ENCODE peak calls at places on chromosome 2, in five cellular contexts. One of them, this sample, is unnamed. For H3K9me3, the result is how much of the 10 kb centered on the place peaks cover.

GRCh38 chr2:36734304-36734703 is 37.8 kb downstream of the VIT start:
- DNase-seq in adrenal gland: no peak
- DNase-seq in right lobe of liver: no peak
- DNase-seq in aorta: no peak
- DNase-seq in prostate gland: no peak
- DNase-seq in this sample: no peak

GRCh38 chr2:56239437-56239836 is 55.6 kb downstream of the CCDC85A start:
- DNase-seq in right lobe of liver: no peak
- DNase-seq in prostate gland: no peak
- DNase-seq in aorta: no peak
- DNase-seq in adrenal gland: no peak
- DNase-seq in this sample: no peak

GRCh38 chr2:58240938-58241755 is at the start of gene FANCL:
- DNase-seq in adrenal gland: peak
- DNase-seq in right lobe of liver: peak
- DNase-seq in aorta: peak
- DNase-seq in prostate gland: peak
- DNase-seq in this sample: peak

GRCh38 chr2:143717532-143718168 is 588.4 kb downstream of the ARHGAP15 start:
- DNase-seq in aorta: peak
- DNase-seq in adrenal gland: no peak
- DNase-seq in prostate gland: no peak
- DNase-seq in right lobe of liver: no peak
- DNase-seq in this sample: no peak

GRCh38 chr2:98876741-98877140 is 59.3 kb downstream of the CRACDL start:
- DNase-seq in right lobe of liver: no peak
- DNase-seq in prostate gland: no peak
- DNase-seq in adrenal gland: no peak
- DNase-seq in aorta: no peak
- DNase-seq in this sample: no peak

GRCh38 chr2:197184959-197185586 is 125.5 kb downstream of the ANKRD44 start:
- DNase-seq in prostate gland: peak
- DNase-seq in adrenal gland: peak
- DNase-seq in aorta: peak
- DNase-seq in right lobe of liver: peak
- DNase-seq in this sample: no peak

GRCh38 chr2:44169155-44169898 is 652 bp downstream of the PPM1B start:
- DNase-seq in adrenal gland: peak
- DNase-seq in right lobe of liver: peak
- DNase-seq in aorta: no peak
- DNase-seq in prostate gland: peak
- DNase-seq in this sample: no peak

GRCh38 chr2:187985923-187986322 is 305.8 kb upstream of the GULP1 start:
- DNase-seq in aorta: no peak
- DNase-seq in prostate gland: no peak
- DNase-seq in adrenal gland: no peak
- DNase-seq in right lobe of liver: no peak
- DNase-seq in this sample: no peak

GRCh38 chr2:120884406-120885290 is 149.0 kb downstream of the GLI2 start:
- DNase-seq in prostate gland: no peak
- DNase-seq in adrenal gland: no peak
- DNase-seq in aorta: peak
- DNase-seq in right lobe of liver: no peak
- DNase-seq in this sample: no peak

GRCh38 chr2:105388971-105389381 is 9.9 kb downstream of the FHL2 start:
- DNase-seq in adrenal gland: no peak
- DNase-seq in right lobe of liver: no peak
- DNase-seq in prostate gland: no peak
- DNase-seq in aorta: no peak
- DNase-seq in this sample: no peak

GRCh38 chr2:72340665-72341064 is 193.0 kb upstream of the CYP26B1 start:
- DNase-seq in aorta: no peak
- DNase-seq in prostate gland: no peak
- DNase-seq in right lobe of liver: no peak
- DNase-seq in adrenal gland: no peak
- DNase-seq in this sample: no peak

GRCh38 chr2:181352158-181352557 is 105.0 kb upstream of the ITGA4 start:
- DNase-seq in aorta: no peak
- DNase-seq in right lobe of liver: no peak
- DNase-seq in adrenal gland: no peak
- DNase-seq in prostate gland: no peak
- DNase-seq in this sample: no peak

GRCh38 chr2:121524650-121525425 is 5.8 kb upstream of the RNU4ATAC start:
- DNase-seq in prostate gland: no peak
- DNase-seq in right lobe of liver: no peak
- DNase-seq in aorta: no peak
- DNase-seq in adrenal gland: no peak
- DNase-seq in this sample: no peak

GRCh38 chr2:96241901-96242611 is 23.7 kb downstream of the TMEM127 start:
- DNase-seq in adrenal gland: no peak
- DNase-seq in aorta: no peak
- DNase-seq in right lobe of liver: no peak
- DNase-seq in prostate gland: no peak
- DNase-seq in this sample: no peak

GRCh38 chr2:20415511-20415918 is 31.4 kb upstream of the RHOB start:
- DNase-seq in adrenal gland: no peak
- DNase-seq in right lobe of liver: no peak
- DNase-seq in prostate gland: no peak
- DNase-seq in aorta: no peak
- DNase-seq in this sample: no peak

GRCh38 chr2:29052811-29053210 is 21.5 kb downstream of the PCARE start:
- DNase-seq in prostate gland: no peak
- DNase-seq in adrenal gland: no peak
- DNase-seq in right lobe of liver: no peak
- DNase-seq in aorta: no peak
- DNase-seq in this sample: no peak

GRCh38 chr2:37798315-37799005 is 126.6 kb upstream of the RMDN2 start:
- DNase-seq in adrenal gland: no peak
- DNase-seq in aorta: no peak
- DNase-seq in prostate gland: no peak
- DNase-seq in right lobe of liver: no peak
- DNase-seq in this sample: no peak

GRCh38 chr2:18883626-18884456 is 294.5 kb upstream of the NT5C1B start:
- DNase-seq in adrenal gland: no peak
- DNase-seq in right lobe of liver: peak
- DNase-seq in aorta: no peak
- DNase-seq in prostate gland: no peak
- DNase-seq in this sample: peak

GRCh38 chr2:19362094-19362649 is 3.7 kb upstream of the OSR1 start:
- DNase-seq in aorta: no peak
- DNase-seq in right lobe of liver: no peak
- DNase-seq in adrenal gland: no peak
- DNase-seq in prostate gland: no peak
- DNase-seq in this sample: no peak

GRCh38 chr2:208879666-208880065 is 473.1 kb downstream of the PTH2R start:
- DNase-seq in aorta: no peak
- DNase-seq in adrenal gland: no peak
- DNase-seq in right lobe of liver: no peak
- DNase-seq in prostate gland: no peak
- DNase-seq in this sample: no peak

GRCh38 chr2:61889212-61889956 is 928 bp upstream of the CCT4 start:
- DNase-seq in prostate gland: no peak
- DNase-seq in aorta: no peak
- DNase-seq in adrenal gland: peak
- DNase-seq in right lobe of liver: peak
- DNase-seq in this sample: peak

GRCh38 chr2:218733615-218734021 is 23.0 kb downstream of the TTLL4 start:
- DNase-seq in prostate gland: no peak
- DNase-seq in adrenal gland: no peak
- DNase-seq in aorta: no peak
- DNase-seq in right lobe of liver: peak
- DNase-seq in this sample: no peak

GRCh38 chr2:207390302-207391095 is 139.3 kb upstream of the CREB1 start:
- DNase-seq in aorta: no peak
- DNase-seq in adrenal gland: no peak
- DNase-seq in right lobe of liver: no peak
- DNase-seq in prostate gland: no peak
- DNase-seq in this sample: no peak

GRCh38 chr2:169081551-169081950 is 12.2 kb downstream of the DHRS9 start:
- DNase-seq in prostate gland: no peak
- DNase-seq in aorta: no peak
- DNase-seq in right lobe of liver: no peak
- DNase-seq in adrenal gland: no peak
- DNase-seq in this sample: no peak

GRCh38 chr2:219714681-219715080 is 87.3 kb downstream of the SLC4A3 start:
- DNase-seq in aorta: no peak
- DNase-seq in right lobe of liver: no peak
- DNase-seq in adrenal gland: no peak
- DNase-seq in prostate gland: no peak
- DNase-seq in this sample: no peak

GRCh38 chr2:85169581-85169980 is 36.4 kb downstream of the TCF7L1 start:
- DNase-seq in prostate gland: no peak
- DNase-seq in aorta: no peak
- DNase-seq in adrenal gland: no peak
- DNase-seq in right lobe of liver: no peak
- DNase-seq in this sample: no peak

GRCh38 chr2:65300772-65301711 is 73.4 kb downstream of the ACTR2 start:
- DNase-seq in prostate gland: peak
- DNase-seq in aorta: peak
- DNase-seq in right lobe of liver: no peak
- DNase-seq in adrenal gland: no peak
- DNase-seq in this sample: peak

GRCh38 chr2:237923507-237924163 is 43.2 kb upstream of the UBE2F start:
- DNase-seq in right lobe of liver: peak
- DNase-seq in prostate gland: peak
- DNase-seq in aorta: peak
- DNase-seq in adrenal gland: peak
- DNase-seq in this sample: peak

GRCh38 chr2:136664713-136665112 is 100.6 kb upstream of the THSD7B start:
- DNase-seq in adrenal gland: no peak
- DNase-seq in right lobe of liver: no peak
- DNase-seq in aorta: no peak
- DNase-seq in prostate gland: no peak
- DNase-seq in this sample: no peak

GRCh38 chr2:19673213-19673791 is 228.5 kb downstream of the TTC32 start:
- DNase-seq in right lobe of liver: no peak
- DNase-seq in aorta: no peak
- DNase-seq in prostate gland: no peak
- DNase-seq in adrenal gland: no peak
- DNase-seq in this sample: no peak

GRCh38 chr2:23422089-23423061 is 37.4 kb downstream of the KLHL29 start:
- DNase-seq in right lobe of liver: no peak
- DNase-seq in aorta: no peak
- DNase-seq in prostate gland: no peak
- DNase-seq in adrenal gland: no peak
- DNase-seq in this sample: no peak

DNA sequence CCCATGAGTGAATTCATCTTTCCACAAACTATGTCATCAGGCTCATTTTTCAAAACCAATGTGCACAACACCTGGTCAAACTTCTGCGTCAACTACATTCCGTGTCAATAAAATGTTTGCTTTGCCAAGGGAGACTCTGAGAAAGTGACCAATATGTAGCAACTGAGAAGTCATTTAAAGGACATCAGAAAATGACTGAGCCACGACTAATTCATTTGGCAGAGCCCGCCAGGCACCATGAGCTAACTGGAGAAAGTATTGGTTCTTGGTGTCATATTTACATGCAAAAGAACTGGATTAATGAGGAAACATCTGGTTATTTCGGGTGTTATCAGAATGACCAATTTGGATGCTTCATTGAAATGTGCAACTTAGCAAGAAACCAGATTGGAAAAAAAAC is 7.2 kb downstream of the RND3 start:
- DNase-seq in adrenal gland: no peak
- DNase-seq in aorta: no peak
- DNase-seq in right lobe of liver: no peak
- DNase-seq in prostate gland: no peak
- DNase-seq in this sample: no peak
- H3K4me3 ChIP-seq in adrenal gland: no peak
- H3K4me3 ChIP-seq in aorta: no peak
- H3K4me3 ChIP-seq in right lobe of liver: no peak
- H3K4me3 ChIP-seq in prostate gland: no peak
- H3K4me3 ChIP-seq in this sample: no peak

GRCh38 chr2:2746731-2747130 is 415.7 kb upstream of the MYT1L start:
- DNase-seq in aorta: no peak
- DNase-seq in right lobe of liver: no peak
- DNase-seq in adrenal gland: no peak
- DNase-seq in prostate gland: no peak
- DNase-seq in this sample: no peak

GRCh38 chr2:2748399-2749205 is 417.5 kb upstream of the MYT1L start:
- DNase-seq in adrenal gland: no peak
- DNase-seq in prostate gland: no peak
- DNase-seq in right lobe of liver: no peak
- DNase-seq in aorta: peak
- DNase-seq in this sample: no peak

GRCh38 chr2:2749206-2749598 is 418.1 kb upstream of the MYT1L start:
- DNase-seq in aorta: peak
- DNase-seq in right lobe of liver: no peak
- DNase-seq in prostate gland: no peak
- DNase-seq in adrenal gland: no peak
- DNase-seq in this sample: no peak

GRCh38 chr2:2744958-2745715 is 414.1 kb upstream of the MYT1L start:
- DNase-seq in prostate gland: no peak
- DNase-seq in right lobe of liver: no peak
- DNase-seq in adrenal gland: no peak
- DNase-seq in aorta: peak
- DNase-seq in this sample: no peak

GRCh38 chr2:2747797-2748301 is 416.8 kb upstream of the MYT1L start:
- DNase-seq in adrenal gland: no peak
- DNase-seq in aorta: peak
- DNase-seq in right lobe of liver: no peak
- DNase-seq in prostate gland: no peak
- DNase-seq in this sample: no peak
- H3K9me3 ChIP-seq in adrenal gland: under half
- H3K9me3 ChIP-seq in aorta: under half
- H3K9me3 ChIP-seq in right lobe of liver: under half
- H3K9me3 ChIP-seq in prostate gland: under half
- H3K9me3 ChIP-seq in this sample: under half

GRCh38 chr2:196167666-196168065 is 3.7 kb downstream of the STK17B start:
- DNase-seq in right lobe of liver: no peak
- DNase-seq in prostate gland: no peak
- DNase-seq in adrenal gland: no peak
- DNase-seq in aorta: no peak
- DNase-seq in this sample: no peak
- H3K4me3 ChIP-seq in right lobe of liver: peak
- H3K4me3 ChIP-seq in prostate gland: no peak
- H3K4me3 ChIP-seq in adrenal gland: peak
- H3K4me3 ChIP-seq in aorta: no peak
- H3K4me3 ChIP-seq in this sample: no peak

GRCh38 chr2:235161565-235161964 is 209.7 kb downstream of the SH3BP4 start:
- DNase-seq in adrenal gland: no peak
- DNase-seq in prostate gland: no peak
- DNase-seq in aorta: no peak
- DNase-seq in right lobe of liver: no peak
- DNase-seq in this sample: no peak

GRCh38 chr2:235155163-235155562 is 203.3 kb downstream of the SH3BP4 start:
- DNase-seq in aorta: no peak
- DNase-seq in prostate gland: no peak
- DNase-seq in right lobe of liver: no peak
- DNase-seq in adrenal gland: no peak
- DNase-seq in this sample: no peak

GRCh38 chr2:235157746-235158482 is 206.1 kb downstream of the SH3BP4 start:
- DNase-seq in right lobe of liver: no peak
- DNase-seq in aorta: no peak
- DNase-seq in prostate gland: no peak
- DNase-seq in adrenal gland: no peak
- DNase-seq in this sample: no peak

GRCh38 chr2:235160281-235160805 is 208.5 kb downstream of the SH3BP4 start:
- DNase-seq in aorta: no peak
- DNase-seq in adrenal gland: no peak
- DNase-seq in right lobe of liver: no peak
- DNase-seq in prostate gland: no peak
- DNase-seq in this sample: no peak

GRCh38 chr2:235156055-235156454 is 204.2 kb downstream of the SH3BP4 start:
- DNase-seq in adrenal gland: no peak
- DNase-seq in prostate gland: no peak
- DNase-seq in right lobe of liver: no peak
- DNase-seq in aorta: no peak
- DNase-seq in this sample: no peak
- H3K9me3 ChIP-seq in adrenal gland: under half
- H3K9me3 ChIP-seq in prostate gland: under half
- H3K9me3 ChIP-seq in right lobe of liver: under half
- H3K9me3 ChIP-seq in aorta: under half
- H3K9me3 ChIP-seq in this sample: under half

This sample was measured in mucosa of descending colon.